ENCODE peak calls at places on chromosomes 11 and 22, in six cellular contexts. One of them, this sample, is unnamed.

GRCh38 chr22:38240734-38241252 is 32.0 kb downstream of the TMEM184B start:
- DNase-seq in H1: peak
- DNase-seq in GM12878: no peak
- DNase-seq in HepG2: no peak
- DNase-seq in GM12892: no peak
- DNase-seq in K562: peak
- DNase-seq in this sample: no peak

GRCh38 chr11:132177106-132177505 is 806.7 kb downstream of the NTM start:
- DNase-seq in H1: no peak
- DNase-seq in K562: no peak
- DNase-seq in GM12892: no peak
- DNase-seq in GM12878: no peak
- DNase-seq in HepG2: peak
- DNase-seq in this sample: no peak

GRCh38 chr11:128470081-128470480 is 117.3 kb downstream of the ETS1 start:
- DNase-seq in GM12878: no peak
- DNase-seq in HepG2: no peak
- DNase-seq in GM12892: no peak
- DNase-seq in H1: no peak
- DNase-seq in K562: no peak
- DNase-seq in this sample: no peak

GRCh38 chr22:33921576-33922181 is 1.4 kb upstream of the LARGE1 start:
- DNase-seq in K562: no peak
- DNase-seq in H1: peak
- DNase-seq in GM12892: no peak
- DNase-seq in GM12878: no peak
- DNase-seq in HepG2: peak
- DNase-seq in this sample: peak

GRCh38 chr22:19105867-19106802 is 16.1 kb downstream of the DGCR2 start:
- DNase-seq in GM12878: no peak
- DNase-seq in GM12892: no peak
- DNase-seq in H1: no peak
- DNase-seq in K562: peak
- DNase-seq in HepG2: no peak
- DNase-seq in this sample: no peak

GRCh38 chr11:107999759-108000455 is 8.8 kb upstream of the CUL5 start:
- DNase-seq in HepG2: peak
- DNase-seq in GM12878: peak
- DNase-seq in K562: peak
- DNase-seq in H1: peak
- DNase-seq in GM12892: peak
- DNase-seq in this sample: peak

GRCh38 chr22:38415561-38416321 is 39.3 kb downstream of the KCNJ4 start:
- DNase-seq in K562: no peak
- DNase-seq in HepG2: no peak
- DNase-seq in GM12892: peak
- DNase-seq in GM12878: no peak
- DNase-seq in H1: no peak
- DNase-seq in this sample: no peak

GRCh38 chr22:44261861-44262595 is 50.7 kb downstream of the SHISAL1 start:
- DNase-seq in GM12892: no peak
- DNase-seq in GM12878: no peak
- DNase-seq in K562: no peak
- DNase-seq in HepG2: no peak
- DNase-seq in H1: no peak
- DNase-seq in this sample: no peak

GRCh38 chr11:68751331-68751856 is at the start of gene TESMIN:
- DNase-seq in HepG2: peak
- DNase-seq in K562: peak
- DNase-seq in H1: peak
- DNase-seq in GM12878: peak
- DNase-seq in GM12892: peak
- DNase-seq in this sample: peak

GRCh38 chr22:49487950-49488349 is 339.7 kb downstream of the BRD1 start:
- DNase-seq in K562: no peak
- DNase-seq in GM12892: no peak
- DNase-seq in HepG2: no peak
- DNase-seq in H1: peak
- DNase-seq in GM12878: no peak
- DNase-seq in this sample: no peak

DNA sequence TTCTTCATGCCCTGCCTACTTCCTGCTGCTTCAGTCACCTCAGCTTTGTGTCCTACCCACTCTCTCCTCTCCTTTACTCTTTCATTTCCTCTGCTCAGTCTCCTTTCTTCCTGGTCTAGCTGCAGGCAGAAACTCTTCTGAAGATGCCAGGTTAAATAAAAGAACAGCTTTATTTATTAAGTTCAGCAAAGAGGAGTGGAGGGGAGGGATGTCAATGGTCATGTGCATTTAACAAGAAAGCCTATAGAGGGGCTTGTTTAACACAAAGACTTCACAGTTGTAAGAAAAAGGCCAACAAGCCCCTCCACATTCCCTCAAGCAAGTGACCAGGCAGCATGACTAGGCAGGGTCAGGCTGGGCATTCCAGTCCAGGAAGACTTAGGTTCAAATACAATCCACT is 609.2 kb downstream of the INSC start:
- DNase-seq in GM12892: no peak
- DNase-seq in H1: no peak
- DNase-seq in GM12878: no peak
- DNase-seq in HepG2: no peak
- DNase-seq in K562: no peak
- DNase-seq in this sample: no peak
- TF ChIP-seq TAF1 in GM12892: no peak
- TF ChIP-seq TAF1 in H1: no peak
- TF ChIP-seq TAF1 in GM12878: no peak
- TF ChIP-seq TAF1 in HepG2: no peak
- TF ChIP-seq TAF1 in K562: no peak
- TF ChIP-seq TAF1 in this sample: no peak

GRCh38 chr11:26743622-26744021 is 21.8 kb upstream of the SLC5A12 start:
- DNase-seq in GM12892: no peak
- DNase-seq in H1: no peak
- DNase-seq in K562: no peak
- DNase-seq in GM12878: peak
- DNase-seq in HepG2: no peak
- DNase-seq in this sample: no peak

DNA sequence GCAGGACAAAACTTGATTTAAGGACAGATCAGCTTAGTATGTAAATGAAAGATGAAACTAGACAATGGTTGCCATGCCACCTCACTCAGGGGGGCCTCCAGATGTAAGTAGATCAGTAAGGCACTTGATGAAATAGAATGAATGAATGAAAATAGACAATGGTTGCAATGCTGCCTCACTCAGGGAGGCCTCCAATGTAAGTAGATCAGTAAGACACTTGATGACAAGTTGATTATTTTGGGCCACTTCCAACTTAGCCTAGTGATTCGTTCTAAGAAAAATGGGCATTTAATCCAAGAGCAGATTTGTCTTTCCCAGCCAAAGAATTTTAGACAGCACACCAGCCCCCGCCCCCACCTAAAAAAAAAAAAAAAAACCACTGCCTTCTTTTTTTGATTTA is 19.2 kb upstream of the SLC5A12 start:
- DNase-seq in H1: no peak
- DNase-seq in HepG2: no peak
- DNase-seq in K562: peak
- DNase-seq in GM12878: no peak
- DNase-seq in GM12892: no peak
- DNase-seq in this sample: no peak
- TF ChIP-seq POLR2A in H1: no peak
- TF ChIP-seq POLR2A in HepG2: no peak
- TF ChIP-seq POLR2A in K562: no peak
- TF ChIP-seq POLR2A in GM12878: no peak
- TF ChIP-seq POLR2A in GM12892: no peak
- TF ChIP-seq POLR2A in this sample: no peak

GRCh38 chr22:20259336-20259705 is 8.8 kb downstream of the RTN4R start:
- DNase-seq in K562: peak
- DNase-seq in H1: no peak
- DNase-seq in GM12878: no peak
- DNase-seq in GM12892: no peak
- DNase-seq in HepG2: no peak
- DNase-seq in this sample: no peak

GRCh38 chr22:20257474-20258299 is 10.4 kb downstream of the RTN4R start:
- DNase-seq in K562: no peak
- DNase-seq in H1: no peak
- DNase-seq in GM12892: no peak
- DNase-seq in HepG2: no peak
- DNase-seq in GM12878: no peak
- DNase-seq in this sample: no peak

GRCh38 chr22:20260071-20260722 is 7.9 kb downstream of the RTN4R start:
- DNase-seq in GM12892: no peak
- DNase-seq in HepG2: no peak
- DNase-seq in K562: no peak
- DNase-seq in H1: no peak
- DNase-seq in GM12878: no peak
- DNase-seq in this sample: no peak

GRCh38 chr22:20256562-20257473 is 11.3 kb downstream of the RTN4R start:
- DNase-seq in K562: peak
- DNase-seq in HepG2: no peak
- DNase-seq in GM12878: no peak
- DNase-seq in GM12892: no peak
- DNase-seq in H1: no peak
- DNase-seq in this sample: no peak

DNA sequence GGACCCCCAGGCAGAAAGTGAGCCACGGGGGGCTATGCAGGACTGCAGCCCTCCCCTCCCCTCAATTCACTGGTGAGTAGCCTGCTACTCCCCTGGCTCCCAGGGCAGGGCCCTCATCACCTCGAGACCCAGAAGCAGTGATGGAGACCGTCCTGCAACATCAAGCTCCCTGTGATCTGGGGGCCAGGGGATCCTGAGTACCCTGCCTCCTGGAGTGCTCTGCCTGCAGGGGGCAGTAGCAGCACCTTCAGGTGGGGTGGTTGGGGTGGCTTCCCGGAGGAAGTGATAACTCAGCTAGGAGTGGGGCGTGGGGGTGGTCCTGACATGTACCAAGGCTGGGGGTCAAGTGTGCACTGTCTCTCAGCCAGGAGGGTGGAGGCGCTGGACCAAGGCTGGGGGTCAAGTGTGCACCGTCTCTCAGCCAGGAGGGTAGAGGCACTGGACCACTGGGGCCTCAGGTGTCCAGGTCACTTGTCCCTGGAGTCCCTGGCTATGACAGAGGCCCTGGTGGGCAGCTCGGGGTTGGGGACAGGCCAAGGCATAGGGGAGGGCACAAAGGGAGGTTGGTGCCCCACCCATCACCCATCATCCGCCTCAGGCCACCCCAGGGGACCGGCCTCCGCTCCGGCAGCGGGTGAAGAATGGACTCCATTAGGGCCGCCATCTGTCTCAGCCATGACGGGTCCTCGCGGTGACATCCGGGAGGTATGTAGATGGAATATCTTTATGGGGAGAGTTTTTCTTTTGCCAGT is 9.4 kb downstream of the RTN4R start:
- DNase-seq in GM12878: no peak
- DNase-seq in GM12892: peak
- DNase-seq in H1: no peak
- DNase-seq in HepG2: no peak
- DNase-seq in K562: peak
- DNase-seq in this sample: peak
- TF ChIP-seq TAF1 in GM12878: no peak
- TF ChIP-seq TAF1 in GM12892: no peak
- TF ChIP-seq TAF1 in H1: no peak
- TF ChIP-seq TAF1 in HepG2: no peak
- TF ChIP-seq TAF1 in K562: no peak
- TF ChIP-seq TAF1 in this sample: no peak

DNA sequence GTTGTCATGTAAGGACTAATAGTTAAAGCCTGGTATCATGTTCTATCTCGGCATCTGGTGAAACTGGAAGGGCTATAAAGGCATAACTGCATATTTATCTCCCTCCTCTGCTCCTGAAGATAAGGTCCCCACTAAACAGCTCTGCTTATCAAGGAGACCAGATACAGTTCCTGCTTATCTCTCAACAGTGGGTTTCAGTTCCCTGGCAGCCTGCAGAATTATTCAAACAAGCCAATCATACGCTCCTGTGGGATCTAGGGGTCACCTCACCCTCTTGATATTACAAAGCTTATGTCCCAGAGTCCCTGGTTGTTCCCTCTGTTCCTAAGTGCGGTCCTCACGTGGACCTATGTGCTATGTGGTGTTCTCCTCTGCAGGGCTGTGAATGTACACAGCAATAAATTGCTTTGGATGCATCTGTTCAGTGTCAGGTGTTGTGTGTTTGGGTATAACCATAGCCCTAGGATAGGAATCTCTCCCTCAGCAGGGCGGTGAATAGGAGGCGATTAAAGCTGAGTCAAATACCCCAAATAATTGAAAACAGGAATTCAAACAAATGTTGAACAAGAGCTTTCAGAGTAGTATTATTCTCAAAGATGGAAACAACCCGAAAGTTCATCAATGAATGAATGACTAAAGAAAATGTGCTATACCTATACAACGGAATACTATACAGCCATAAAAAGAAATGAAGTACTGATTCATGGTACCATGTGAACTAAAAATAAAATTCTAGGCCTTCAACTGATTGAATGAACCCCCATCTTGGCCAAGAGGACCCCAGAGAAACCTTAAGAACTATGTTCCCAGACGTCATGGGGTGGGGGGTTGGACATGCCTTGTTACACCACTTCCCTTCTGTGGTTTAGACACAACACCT is 3.1 kb upstream of the OOSP4A start:
- DNase-seq in K562: peak
- DNase-seq in HepG2: no peak
- DNase-seq in H1: no peak
- DNase-seq in GM12892: no peak
- DNase-seq in GM12878: no peak
- DNase-seq in this sample: no peak
- TF ChIP-seq POLR2A in K562: no peak
- TF ChIP-seq POLR2A in HepG2: no peak
- TF ChIP-seq POLR2A in H1: no peak
- TF ChIP-seq POLR2A in GM12892: no peak
- TF ChIP-seq POLR2A in GM12878: no peak
- TF ChIP-seq POLR2A in this sample: no peak

GRCh38 chr11:27150098-27150497 is 109.5 kb downstream of the BBOX1 start:
- DNase-seq in HepG2: no peak
- DNase-seq in GM12878: no peak
- DNase-seq in H1: no peak
- DNase-seq in K562: no peak
- DNase-seq in GM12892: no peak
- DNase-seq in this sample: no peak
- TF ChIP-seq TAF1 in HepG2: no peak
- TF ChIP-seq TAF1 in GM12878: no peak
- TF ChIP-seq TAF1 in H1: no peak
- TF ChIP-seq TAF1 in K562: no peak
- TF ChIP-seq TAF1 in GM12892: no peak
- TF ChIP-seq TAF1 in this sample: no peak

This sample was measured in GM12891.